ENCODE peak calls at places on chromosome 12, in five cellular contexts. One of them, this sample, is unnamed.

GRCh38 chr12:24034160-24034559 is 84.7 kb upstream of the SOX5 start:
- DNase-seq in NCI-H69: peak
- DNase-seq in hepatocyte: no peak
- DNase-seq in sciatic nerve: no peak
- DNase-seq in EL: no peak
- DNase-seq in this sample: no peak

GRCh38 chr12:74021937-74022336 is 515.7 kb upstream of the ATXN7L3B start:
- DNase-seq in NCI-H69: peak
- DNase-seq in hepatocyte: peak
- DNase-seq in sciatic nerve: peak
- DNase-seq in EL: peak
- DNase-seq in this sample: no peak

GRCh38 chr12:674272-674781 is 11.1 kb upstream of the NINJ2 start:
- DNase-seq in NCI-H69: no peak
- DNase-seq in hepatocyte: no peak
- DNase-seq in sciatic nerve: no peak
- DNase-seq in EL: no peak
- DNase-seq in this sample: peak

GRCh38 chr12:104704224-104704623 is 247.5 kb downstream of the CHST11 start:
- DNase-seq in NCI-H69: no peak
- DNase-seq in hepatocyte: no peak
- DNase-seq in sciatic nerve: no peak
- DNase-seq in EL: no peak
- DNase-seq in this sample: no peak

GRCh38 chr12:116138380-116138779 is 139.1 kb downstream of the MED13L start:
- DNase-seq in NCI-H69: no peak
- DNase-seq in hepatocyte: peak
- DNase-seq in sciatic nerve: no peak
- DNase-seq in EL: peak
- DNase-seq in this sample: no peak

GRCh38 chr12:98863167-98863566 is 218.1 kb downstream of the APAF1 start:
- DNase-seq in NCI-H69: peak
- DNase-seq in hepatocyte: no peak
- DNase-seq in sciatic nerve: no peak
- DNase-seq in EL: no peak
- DNase-seq in this sample: no peak

GRCh38 chr12:68785358-68785757 is 22.6 kb upstream of the MDM2 start:
- DNase-seq in NCI-H69: no peak
- DNase-seq in hepatocyte: no peak
- DNase-seq in sciatic nerve: no peak
- DNase-seq in EL: peak
- DNase-seq in this sample: no peak

GRCh38 chr12:109740694-109741245 is 27.1 kb downstream of the FAM222A start:
- DNase-seq in NCI-H69: no peak
- DNase-seq in hepatocyte: no peak
- DNase-seq in sciatic nerve: peak
- DNase-seq in EL: no peak
- DNase-seq in this sample: no peak

GRCh38 chr12:27289414-27289813 is 43.2 kb upstream of the BMAL2 start:
- DNase-seq in NCI-H69: no peak
- DNase-seq in hepatocyte: no peak
- DNase-seq in sciatic nerve: no peak
- DNase-seq in EL: no peak
- DNase-seq in this sample: no peak

GRCh38 chr12:45839917-45840316 is 110.4 kb downstream of the ARID2 start:
- DNase-seq in NCI-H69: no peak
- DNase-seq in hepatocyte: no peak
- DNase-seq in sciatic nerve: no peak
- DNase-seq in EL: no peak
- DNase-seq in this sample: no peak

GRCh38 chr12:51759175-51759574 is 89.3 kb downstream of the FIGNL2 start:
- DNase-seq in NCI-H69: peak
- DNase-seq in hepatocyte: no peak
- DNase-seq in sciatic nerve: no peak
- DNase-seq in EL: peak
- DNase-seq in this sample: no peak

GRCh38 chr12:3178671-3179413 is 101.7 kb downstream of the TSPAN9 start:
- DNase-seq in NCI-H69: no peak
- DNase-seq in hepatocyte: no peak
- DNase-seq in sciatic nerve: no peak
- DNase-seq in EL: no peak
- DNase-seq in this sample: no peak

This sample was measured in memory B cell.